ENCODE peak calls at places on chromosomes 2 and 18, in nine cellular contexts. One of them, this sample, is unnamed.

GRCh38 chr2:163373481-163373880 is 362.3 kb downstream of the FIGN start:
- DNase-seq in stomach: no peak
- DNase-seq in HEK293T: no peak
- DNase-seq in H4: no peak
- DNase-seq in stimulated activated CD8-positive, alpha-beta memory T cell treated with anti-CD3 and anti-CD28 coated beads, Interleukin-7, amount 100 ng/mL, for 24 hours: no peak
- DNase-seq in HS-5: no peak
- DNase-seq in NCI-H1105: no peak
- DNase-seq in left lung: no peak
- DNase-seq in GM04504: no peak
- DNase-seq in this sample: no peak

GRCh38 chr2:88127638-88127887 is 299 bp downstream of the FABP1 start:
- DNase-seq in NCI-H1105: no peak
- DNase-seq in left lung: no peak
- DNase-seq in GM04504: no peak
- DNase-seq in HS-5: no peak
- DNase-seq in H4: no peak
- DNase-seq in stomach: no peak
- DNase-seq in HEK293T: no peak
- DNase-seq in stimulated activated CD8-positive, alpha-beta memory T cell treated with anti-CD3 and anti-CD28 coated beads, Interleukin-7, amount 100 ng/mL, for 24 hours: no peak
- DNase-seq in this sample: no peak

GRCh38 chr2:160028431-160029269 is 33.8 kb downstream of the PLA2R1 start:
- DNase-seq in H4: no peak
- DNase-seq in stomach: no peak
- DNase-seq in left lung: no peak
- DNase-seq in NCI-H1105: no peak
- DNase-seq in stimulated activated CD8-positive, alpha-beta memory T cell treated with anti-CD3 and anti-CD28 coated beads, Interleukin-7, amount 100 ng/mL, for 24 hours: no peak
- DNase-seq in GM04504: no peak
- DNase-seq in HEK293T: no peak
- DNase-seq in HS-5: no peak
- DNase-seq in this sample: no peak

GRCh38 chr18:34807106-34807796 is 97.2 kb downstream of the DTNA start:
- DNase-seq in HS-5: no peak
- DNase-seq in stomach: no peak
- DNase-seq in HEK293T: no peak
- DNase-seq in GM04504: no peak
- DNase-seq in stimulated activated CD8-positive, alpha-beta memory T cell treated with anti-CD3 and anti-CD28 coated beads, Interleukin-7, amount 100 ng/mL, for 24 hours: no peak
- DNase-seq in NCI-H1105: no peak
- DNase-seq in left lung: no peak
- DNase-seq in H4: no peak
- DNase-seq in this sample: peak; percentile 28

GRCh38 chr2:241035142-241035817 is 36.9 kb downstream of the SNED1 start:
- DNase-seq in stimulated activated CD8-positive, alpha-beta memory T cell treated with anti-CD3 and anti-CD28 coated beads, Interleukin-7, amount 100 ng/mL, for 24 hours: no peak
- DNase-seq in HS-5: no peak
- DNase-seq in GM04504: no peak
- DNase-seq in NCI-H1105: no peak
- DNase-seq in left lung: no peak
- DNase-seq in HEK293T: no peak
- DNase-seq in H4: no peak
- DNase-seq in stomach: no peak
- DNase-seq in this sample: no peak

GRCh38 chr18:72692086-72692485 is 147.9 kb upstream of the CBLN2 start:
- DNase-seq in stomach: no peak
- DNase-seq in left lung: no peak
- DNase-seq in NCI-H1105: peak; percentile 76
- DNase-seq in HEK293T: no peak
- DNase-seq in HS-5: no peak
- DNase-seq in stimulated activated CD8-positive, alpha-beta memory T cell treated with anti-CD3 and anti-CD28 coated beads, Interleukin-7, amount 100 ng/mL, for 24 hours: no peak
- DNase-seq in GM04504: no peak
- DNase-seq in H4: no peak
- DNase-seq in this sample: no peak

GRCh38 chr2:241092677-241093076 is 9.4 kb downstream of the MTERF4 start:
- DNase-seq in GM04504: no peak
- DNase-seq in NCI-H1105: no peak
- DNase-seq in stimulated activated CD8-positive, alpha-beta memory T cell treated with anti-CD3 and anti-CD28 coated beads, Interleukin-7, amount 100 ng/mL, for 24 hours: no peak
- DNase-seq in HEK293T: no peak
- DNase-seq in stomach: no peak
- DNase-seq in HS-5: no peak
- DNase-seq in left lung: no peak
- DNase-seq in H4: no peak
- DNase-seq in this sample: no peak

GRCh38 chr18:55856191-55856590 is 268.2 kb upstream of the TCF4 start:
- DNase-seq in stimulated activated CD8-positive, alpha-beta memory T cell treated with anti-CD3 and anti-CD28 coated beads, Interleukin-7, amount 100 ng/mL, for 24 hours: no peak
- DNase-seq in left lung: no peak
- DNase-seq in stomach: no peak
- DNase-seq in HEK293T: no peak
- DNase-seq in H4: peak; percentile 69
- DNase-seq in HS-5: peak; percentile 64
- DNase-seq in NCI-H1105: no peak
- DNase-seq in GM04504: peak; percentile 68
- DNase-seq in this sample: no peak

GRCh38 chr2:36708119-36708741 is 11.7 kb downstream of the VIT start:
- DNase-seq in stimulated activated CD8-positive, alpha-beta memory T cell treated with anti-CD3 and anti-CD28 coated beads, Interleukin-7, amount 100 ng/mL, for 24 hours: no peak
- DNase-seq in NCI-H1105: no peak
- DNase-seq in GM04504: peak; percentile 95
- DNase-seq in H4: no peak
- DNase-seq in left lung: no peak
- DNase-seq in stomach: no peak
- DNase-seq in HS-5: peak; percentile 54
- DNase-seq in HEK293T: no peak
- DNase-seq in this sample: no peak

GRCh38 chr18:70672581-70672980 is 383.7 kb downstream of the SOCS6 start:
- DNase-seq in GM04504: no peak
- DNase-seq in HEK293T: no peak
- DNase-seq in left lung: no peak
- DNase-seq in stimulated activated CD8-positive, alpha-beta memory T cell treated with anti-CD3 and anti-CD28 coated beads, Interleukin-7, amount 100 ng/mL, for 24 hours: no peak
- DNase-seq in H4: no peak
- DNase-seq in NCI-H1105: no peak
- DNase-seq in stomach: no peak
- DNase-seq in HS-5: no peak
- DNase-seq in this sample: no peak